ENCODE peak calls at places on chromosomes 7 and 10, in four cellular contexts. T is SJSA1, E is colonic mucosa, B is left ventricle myocardium inferior. P is an unnamed sample.

GRCh38 chr7:108132551-108133265 is 2.5 kb upstream of the LAMB4 start:
- DNase-seq in T (no peak), E (no peak), B (no peak), P (no peak)

GRCh38 chr7:131517218-131517923 is 39.1 kb downstream of the PODXL start:
- DNase-seq in T (no peak), E (no peak), B (no peak), P (no peak)

GRCh38 chr7:137933270-137934017 is 68.4 kb downstream of the CREB3L2 start:
- DNase-seq in T (peak; percentile 63), E (no peak), B (no peak), P (peak; percentile 82)

GRCh38 chr7:34759477-34760125 is 101.6 kb downstream of the NPSR1 start:
- DNase-seq in T (peak; percentile 16), E (no peak), B (no peak), P (no peak)

GRCh38 chr7:149731207-149731955 is 42.0 kb downstream of the ZNF467 start:
- DNase-seq in T (no peak), E (no peak), B (no peak), P (no peak)

GRCh38 chr7:113087278-113087998 is 811 bp upstream of the GPR85 start:
- DNase-seq in T (peak; percentile 94), E (no peak), B (no peak), P (peak; percentile 44)

GRCh38 chr10:125189162-125189561 is 28.8 kb upstream of the CTBP2 start:
- DNase-seq in T (no peak), E (no peak), B (no peak), P (no peak)

GRCh38 chr7:1096156-1097119 is 8.5 kb downstream of the GPER1 start:
- DNase-seq in T (no peak), E (no peak), B (no peak), P (no peak)

GRCh38 chr7:128399991-128400390 is 9.8 kb downstream of the IMPDH1 start:
- DNase-seq in T (no peak), E (no peak), B (no peak), P (no peak)

GRCh38 chr7:28922618-28923331 is 35.4 kb downstream of the TRIL start:
- DNase-seq in T (peak; percentile 60), E (peak; percentile 75), B (peak; percentile 60), P (peak; percentile 32)

GRCh38 chr7:147012670-147013069 is 896.1 kb downstream of the CNTNAP2 start:
- DNase-seq in T (no peak), E (no peak), B (no peak), P (no peak)
- H3K9me3 ChIP-seq in T (peaks cover 2% of the 10 kb centered on the region), E (no peaks in the 10 kb centered on the region), B (no peaks in the 10 kb centered on the region), P (no peaks in the 10 kb centered on the region)

GRCh38 chr10:4053940-4054339 is 268.9 kb upstream of the KLF6 start:
- DNase-seq in T (no peak), E (no peak), B (no peak), P (no peak)

GRCh38 chr10:4048245-4048864 is 263.3 kb upstream of the KLF6 start:
- DNase-seq in T (no peak), E (no peak), B (no peak), P (no peak)

GRCh38 chr10:4051011-4051407 is 266.0 kb upstream of the KLF6 start:
- DNase-seq in T (peak; percentile 62), E (no peak), B (no peak), P (no peak)

GRCh38 chr10:4050061-4050460 is 265.1 kb upstream of the KLF6 start:
- DNase-seq in T (no peak), E (no peak), B (no peak), P (no peak)

GRCh38 chr10:4051408-4052151 is 266.6 kb upstream of the KLF6 start:
- DNase-seq in T (no peak), E (no peak), B (no peak), P (no peak)
- H3K4me3 ChIP-seq in T (peak overlapping the region; percentile 32), E (no peak overlapping the region), B (peak overlapping the region; percentile 54), P (no peak overlapping the region)

GRCh38 chr10:128497660-128498377 is 371.6 kb upstream of the MKI67 start:
- DNase-seq in T (no peak), E (no peak), B (no peak), P (no peak)
- H3K9me3 ChIP-seq in T (peaks cover 9% of the 10 kb centered on the region), E (no peaks in the 10 kb centered on the region), B (no peaks in the 10 kb centered on the region), P (no peaks in the 10 kb centered on the region)

DNA sequence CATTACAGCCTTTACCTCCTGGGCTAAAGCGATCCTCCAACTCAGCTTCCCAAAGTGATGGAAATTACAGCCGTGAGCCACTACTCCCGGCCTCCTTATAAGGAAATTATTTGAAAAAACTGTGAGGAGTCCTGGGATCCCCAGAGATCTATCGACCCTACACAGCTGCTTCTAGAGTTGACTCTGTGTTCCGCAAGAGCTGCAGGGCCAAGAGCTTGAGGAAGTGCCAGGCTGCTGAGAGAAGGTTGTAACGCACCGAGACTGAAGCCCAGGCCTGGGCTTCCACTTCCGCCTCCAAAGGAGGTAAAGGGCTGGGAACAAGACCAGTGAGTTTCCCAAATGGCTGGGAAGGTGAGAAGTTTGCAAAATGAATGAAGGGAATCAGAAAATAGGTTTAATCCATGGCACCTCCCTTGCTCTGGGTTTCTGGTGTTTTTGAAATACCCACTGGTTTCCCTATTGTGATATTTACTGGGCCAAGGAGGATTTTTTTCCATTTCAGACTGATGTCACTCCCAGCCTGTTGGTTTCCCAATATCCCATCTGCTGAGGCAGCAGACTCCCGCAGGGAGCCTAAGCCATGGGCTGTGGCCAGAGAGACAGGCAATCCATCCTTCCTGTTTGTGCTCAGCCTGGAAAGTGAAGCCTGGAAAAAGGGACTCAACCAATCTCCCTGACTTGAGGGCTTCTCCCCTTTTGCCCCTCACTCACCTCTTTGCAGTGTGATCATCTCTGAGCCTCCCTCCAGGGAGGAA is 22.9 kb downstream of the FAM107B start:
- DNase-seq in T (no peak), E (peak; percentile 32), B (peak; percentile 64), P (peak; percentile 80)
- H3K4me3 ChIP-seq in T (no peak overlapping the region), E (no peak overlapping the region), B (no peak overlapping the region), P (no peak overlapping the region)

DNA sequence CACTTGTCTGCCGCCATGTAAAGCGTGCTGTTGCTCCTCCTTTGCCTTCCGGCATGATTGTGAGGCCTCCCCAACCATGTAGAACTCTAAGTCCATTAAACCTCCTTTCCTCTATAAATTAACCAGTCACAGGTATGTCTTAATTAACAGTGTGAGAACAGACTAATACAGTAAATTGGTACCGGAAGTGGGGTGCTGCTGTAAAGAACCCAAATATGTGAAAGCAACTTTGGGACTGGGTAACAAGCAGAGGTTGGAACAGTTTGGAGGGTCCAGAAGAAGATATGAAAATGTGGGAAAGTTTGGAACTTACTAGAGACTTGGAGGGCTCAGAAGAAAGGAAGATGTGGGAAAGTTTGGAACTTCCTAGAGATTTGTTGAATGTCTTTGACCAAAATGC is 106.8 kb upstream of the DIP2C start:
- DNase-seq in T (no peak), E (no peak), B (no peak), P (no peak)
- H3K9me3 ChIP-seq in T (peaks cover 4% of the 10 kb centered on the region), E (no peaks in the 10 kb centered on the region), B (peaks cover 4% of the 10 kb centered on the region), P (peaks cover 17% of the 10 kb centered on the region)

P was measured in MG63.